ENCODE peak calls at places on chromosomes 4 and X, in six cellular contexts. One of them, this sample, is unnamed.

GRCh38 chr4:85864806-85865205 is 389.9 kb downstream of the ARHGAP24 start:
- DNase-seq in K562: no peak
- DNase-seq in A549: no peak
- DNase-seq in GM12878: no peak
- DNase-seq in HepG2: no peak
- DNase-seq in endothelial cell of umbilical vein: no peak
- DNase-seq in this sample: no peak

GRCh38 chrX:96924581-96924980 is 40.9 kb downstream of the RPA4 start:
- DNase-seq in K562: no peak
- DNase-seq in A549: no peak
- DNase-seq in GM12878: no peak
- DNase-seq in HepG2: no peak
- DNase-seq in endothelial cell of umbilical vein: peak; percentile 70
- DNase-seq in this sample: peak; percentile 16

GRCh38 chr4:134777626-134778025 is 576.0 kb upstream of the PABPC4L start:
- DNase-seq in K562: no peak
- DNase-seq in A549: peak; percentile 3
- DNase-seq in GM12878: no peak
- DNase-seq in HepG2: no peak
- DNase-seq in endothelial cell of umbilical vein: peak; percentile 64
- DNase-seq in this sample: no peak

GRCh38 chr4:76836860-76837564 is 60.9 kb downstream of the SOWAHB start:
- DNase-seq in K562: no peak
- DNase-seq in A549: no peak
- DNase-seq in GM12878: no peak
- DNase-seq in HepG2: peak; percentile 13
- DNase-seq in endothelial cell of umbilical vein: no peak
- DNase-seq in this sample: no peak

GRCh38 chr4:8108991-8109390 is 49.6 kb downstream of the ABLIM2 start:
- DNase-seq in K562: no peak
- DNase-seq in A549: no peak
- DNase-seq in GM12878: no peak
- DNase-seq in HepG2: no peak
- DNase-seq in endothelial cell of umbilical vein: no peak
- DNase-seq in this sample: no peak

GRCh38 chr4:77911842-77912450 is 49.3 kb downstream of the MRPL1 start:
- DNase-seq in K562: no peak
- DNase-seq in A549: no peak
- DNase-seq in GM12878: peak; percentile 11
- DNase-seq in HepG2: no peak
- DNase-seq in endothelial cell of umbilical vein: no peak
- DNase-seq in this sample: no peak

GRCh38 chr4:152910521-152910920 is 25.6 kb upstream of the FHDC1 start:
- DNase-seq in K562: no peak
- DNase-seq in A549: no peak
- DNase-seq in GM12878: no peak
- DNase-seq in HepG2: no peak
- DNase-seq in endothelial cell of umbilical vein: no peak
- DNase-seq in this sample: no peak

GRCh38 chr4:102055805-102056204 is 265.3 kb downstream of the BANK1 start:
- DNase-seq in K562: no peak
- DNase-seq in A549: no peak
- DNase-seq in GM12878: no peak
- DNase-seq in HepG2: no peak
- DNase-seq in endothelial cell of umbilical vein: no peak
- DNase-seq in this sample: no peak

GRCh38 chr4:18980516-18981233 is 959.1 kb upstream of the LCORL start:
- DNase-seq in K562: no peak
- DNase-seq in A549: no peak
- DNase-seq in GM12878: peak; percentile 19
- DNase-seq in HepG2: no peak
- DNase-seq in endothelial cell of umbilical vein: no peak
- DNase-seq in this sample: peak; percentile 37

GRCh38 chrX:10085223-10085622 is 71.6 kb upstream of the CLCN4 start:
- DNase-seq in K562: no peak
- DNase-seq in A549: no peak
- DNase-seq in GM12878: peak; percentile 36
- DNase-seq in HepG2: no peak
- DNase-seq in endothelial cell of umbilical vein: peak; percentile 51
- DNase-seq in this sample: peak; percentile 7

GRCh38 chr4:163542275-163542674 is 47.8 kb downstream of the TMA16 start:
- DNase-seq in K562: no peak
- DNase-seq in A549: no peak
- DNase-seq in GM12878: no peak
- DNase-seq in HepG2: no peak
- DNase-seq in endothelial cell of umbilical vein: no peak
- DNase-seq in this sample: no peak

GRCh38 chr4:144504853-144505252 is 141.1 kb upstream of the HHIP start:
- DNase-seq in K562: no peak
- DNase-seq in A549: no peak
- DNase-seq in GM12878: no peak
- DNase-seq in HepG2: no peak
- DNase-seq in endothelial cell of umbilical vein: no peak
- DNase-seq in this sample: no peak

GRCh38 chrX:72028701-72029470 is 102.8 kb downstream of the RTL5 start:
- DNase-seq in K562: no peak
- DNase-seq in A549: no peak
- DNase-seq in GM12878: no peak
- DNase-seq in HepG2: no peak
- DNase-seq in endothelial cell of umbilical vein: no peak
- DNase-seq in this sample: no peak

GRCh38 chr4:17613761-17614415 is 553 bp upstream of the MED28 start:
- DNase-seq in K562: no peak
- DNase-seq in A549: no peak
- DNase-seq in GM12878: no peak
- DNase-seq in HepG2: peak; percentile 50
- DNase-seq in endothelial cell of umbilical vein: no peak
- DNase-seq in this sample: peak; percentile 72

GRCh38 chr4:183318656-183319055 is 1.4 kb downstream of the CLDN22 start:
- DNase-seq in K562: no peak
- DNase-seq in A549: no peak
- DNase-seq in GM12878: no peak
- DNase-seq in HepG2: no peak
- DNase-seq in endothelial cell of umbilical vein: no peak
- DNase-seq in this sample: peak; percentile 52

GRCh38 chrX:34943235-34943634 is 639 bp downstream of the FAM47B start:
- DNase-seq in K562: no peak
- DNase-seq in A549: no peak
- DNase-seq in GM12878: no peak
- DNase-seq in HepG2: no peak
- DNase-seq in endothelial cell of umbilical vein: no peak
- DNase-seq in this sample: no peak

GRCh38 chrX:111869639-111870034 is 6.3 kb upstream of the TRPC5OS start:
- DNase-seq in K562: peak; percentile 25
- DNase-seq in A549: peak; percentile 57
- DNase-seq in GM12878: peak; percentile 19
- DNase-seq in HepG2: no peak
- DNase-seq in endothelial cell of umbilical vein: peak; percentile 11
- DNase-seq in this sample: peak; percentile 40

GRCh38 chr4:144356941-144357381 is 216.4 kb upstream of the GYPA start:
- DNase-seq in K562: no peak
- DNase-seq in A549: no peak
- DNase-seq in GM12878: no peak
- DNase-seq in HepG2: no peak
- DNase-seq in endothelial cell of umbilical vein: peak; percentile 13
- DNase-seq in this sample: no peak

GRCh38 chr4:71784569-71785197 is 804 bp upstream of the GC start:
- DNase-seq in K562: no peak
- DNase-seq in A549: no peak
- DNase-seq in GM12878: no peak
- DNase-seq in HepG2: no peak
- DNase-seq in endothelial cell of umbilical vein: no peak
- DNase-seq in this sample: no peak

GRCh38 chrX:46588263-46588662 is 14.7 kb downstream of the CHST7 start:
- DNase-seq in K562: no peak
- DNase-seq in A549: peak; percentile 28
- DNase-seq in GM12878: no peak
- DNase-seq in HepG2: no peak
- DNase-seq in endothelial cell of umbilical vein: peak; percentile 79
- DNase-seq in this sample: peak; percentile 48

GRCh38 chr4:99723555-99724450 is 66.2 kb upstream of the C4orf54 start:
- DNase-seq in K562: peak; percentile 26
- DNase-seq in A549: peak; percentile 68
- DNase-seq in GM12878: no peak
- DNase-seq in HepG2: peak; percentile 58
- DNase-seq in endothelial cell of umbilical vein: peak; percentile 4
- DNase-seq in this sample: peak; percentile 24

GRCh38 chr4:84237008-84237407 is 262.1 kb downstream of the NKX6-1 start:
- DNase-seq in K562: no peak
- DNase-seq in A549: no peak
- DNase-seq in GM12878: no peak
- DNase-seq in HepG2: no peak
- DNase-seq in endothelial cell of umbilical vein: no peak
- DNase-seq in this sample: no peak

GRCh38 chr4:61520688-61521160 is 320.6 kb downstream of the ADGRL3 start:
- DNase-seq in K562: no peak
- DNase-seq in A549: no peak
- DNase-seq in GM12878: no peak
- DNase-seq in HepG2: no peak
- DNase-seq in endothelial cell of umbilical vein: peak; percentile 20
- DNase-seq in this sample: no peak

GRCh38 chr4:113064244-113064643 is 14.8 kb downstream of the ANK2 start:
- DNase-seq in K562: no peak
- DNase-seq in A549: no peak
- DNase-seq in GM12878: no peak
- DNase-seq in HepG2: peak; percentile 16
- DNase-seq in endothelial cell of umbilical vein: no peak
- DNase-seq in this sample: no peak

GRCh38 chrX:101462892-101463291 is 22.4 kb upstream of the ARMCX4 start:
- DNase-seq in K562: no peak
- DNase-seq in A549: peak; percentile 21
- DNase-seq in GM12878: no peak
- DNase-seq in HepG2: peak; percentile 10
- DNase-seq in endothelial cell of umbilical vein: peak; percentile 47
- DNase-seq in this sample: peak; percentile 3

GRCh38 chr4:25234390-25235367 is 846 bp downstream of the PI4K2B start:
- DNase-seq in K562: peak; percentile 19
- DNase-seq in A549: peak; percentile 75
- DNase-seq in GM12878: peak; percentile 78
- DNase-seq in HepG2: peak; percentile 89
- DNase-seq in endothelial cell of umbilical vein: peak; percentile 92
- DNase-seq in this sample: peak; percentile 90

GRCh38 chrX:78035061-78035460 is 65.6 kb upstream of the PGAM4 start:
- DNase-seq in K562: no peak
- DNase-seq in A549: no peak
- DNase-seq in GM12878: no peak
- DNase-seq in HepG2: no peak
- DNase-seq in endothelial cell of umbilical vein: no peak
- DNase-seq in this sample: no peak

GRCh38 chrX:78024349-78025108 is 55.1 kb upstream of the PGAM4 start:
- DNase-seq in K562: peak; percentile 38
- DNase-seq in A549: peak; percentile 33
- DNase-seq in GM12878: no peak
- DNase-seq in HepG2: peak; percentile 45
- DNase-seq in endothelial cell of umbilical vein: peak; percentile 16
- DNase-seq in this sample: peak; percentile 29

GRCh38 chrX:78027798-78028197 is 58.4 kb upstream of the PGAM4 start:
- DNase-seq in K562: no peak
- DNase-seq in A549: no peak
- DNase-seq in GM12878: no peak
- DNase-seq in HepG2: no peak
- DNase-seq in endothelial cell of umbilical vein: no peak
- DNase-seq in this sample: no peak

GRCh38 chrX:78029663-78030062 is 60.2 kb upstream of the PGAM4 start:
- DNase-seq in K562: no peak
- DNase-seq in A549: peak; percentile 53
- DNase-seq in GM12878: no peak
- DNase-seq in HepG2: peak; percentile 11
- DNase-seq in endothelial cell of umbilical vein: peak; percentile 32
- DNase-seq in this sample: peak; percentile 57
- TF ChIP-seq MYC in K562: no peak
- TF ChIP-seq MYC in A549: no peak
- TF ChIP-seq MYC in GM12878: no peak
- TF ChIP-seq MYC in HepG2: no peak
- TF ChIP-seq MYC in endothelial cell of umbilical vein: no peak
- TF ChIP-seq MYC in this sample: no peak

GRCh38 chrX:137195296-137195695 is 161.5 kb upstream of the GPR101 start:
- DNase-seq in K562: no peak
- DNase-seq in A549: no peak
- DNase-seq in GM12878: no peak
- DNase-seq in HepG2: no peak
- DNase-seq in endothelial cell of umbilical vein: no peak
- DNase-seq in this sample: no peak
- TF ChIP-seq CTCF in K562: no peak
- TF ChIP-seq CTCF in A549: no peak
- TF ChIP-seq CTCF in GM12878: no peak
- TF ChIP-seq CTCF in HepG2: no peak
- TF ChIP-seq CTCF in endothelial cell of umbilical vein: no peak
- TF ChIP-seq CTCF in this sample: no peak

DNA sequence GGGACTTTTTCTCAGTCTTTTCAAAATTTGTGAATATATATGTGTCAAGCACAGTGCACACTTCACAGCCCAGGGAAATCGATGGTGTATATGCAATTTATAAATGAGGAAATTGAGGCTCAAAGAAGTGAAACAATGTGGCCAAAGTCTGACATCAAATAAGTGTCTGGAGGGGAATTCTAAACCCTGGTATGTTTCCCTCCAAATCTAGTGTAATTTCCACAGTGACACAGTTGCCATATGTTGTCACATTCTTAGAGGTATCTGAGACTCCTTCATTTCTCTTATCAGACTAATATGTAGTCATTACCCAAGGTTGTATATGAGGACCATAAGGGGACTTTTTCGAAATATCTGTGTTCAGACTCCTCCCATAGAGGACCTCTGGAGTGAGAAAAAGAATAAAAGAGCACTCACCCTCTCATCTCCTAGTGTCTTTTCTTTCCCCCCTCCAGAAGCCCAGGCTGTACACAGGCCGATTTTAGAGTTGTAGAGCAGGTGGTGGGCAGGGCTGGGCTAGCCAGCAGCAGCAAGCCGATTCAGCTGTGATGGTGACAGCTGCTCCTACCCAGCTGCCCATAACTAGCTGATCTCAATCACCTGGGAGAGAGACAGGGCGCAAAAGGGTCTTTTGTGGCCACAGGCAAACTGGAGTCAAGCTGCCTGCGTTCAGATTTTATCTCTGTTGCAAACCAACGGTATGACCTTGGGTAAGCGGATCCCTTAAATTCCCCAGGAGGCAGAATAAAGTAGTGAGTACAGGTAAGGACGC is 55.1 kb downstream of the CLCN5 start:
- DNase-seq in K562: no peak
- DNase-seq in A549: no peak
- DNase-seq in GM12878: peak; percentile 1
- DNase-seq in HepG2: no peak
- DNase-seq in endothelial cell of umbilical vein: no peak
- DNase-seq in this sample: no peak
- TF ChIP-seq MYC in K562: no peak
- TF ChIP-seq MYC in A549: no peak
- TF ChIP-seq MYC in GM12878: no peak
- TF ChIP-seq MYC in HepG2: no peak
- TF ChIP-seq MYC in endothelial cell of umbilical vein: no peak
- TF ChIP-seq MYC in this sample: no peak

GRCh38 chr4:169485084-169485483 is 127.3 kb downstream of the NEK1 start:
- DNase-seq in K562: no peak
- DNase-seq in A549: no peak
- DNase-seq in GM12878: no peak
- DNase-seq in HepG2: no peak
- DNase-seq in endothelial cell of umbilical vein: no peak
- DNase-seq in this sample: no peak

GRCh38 chr4:169485791-169486742 is 126.3 kb downstream of the NEK1 start:
- DNase-seq in K562: no peak
- DNase-seq in A549: peak; percentile 47
- DNase-seq in GM12878: peak; percentile 68
- DNase-seq in HepG2: peak; percentile 36
- DNase-seq in endothelial cell of umbilical vein: peak; percentile 78
- DNase-seq in this sample: peak; percentile 68

GRCh38 chr4:169484485-169484884 is 127.9 kb downstream of the NEK1 start:
- DNase-seq in K562: no peak
- DNase-seq in A549: peak; percentile 3
- DNase-seq in GM12878: no peak
- DNase-seq in HepG2: no peak
- DNase-seq in endothelial cell of umbilical vein: no peak
- DNase-seq in this sample: no peak
- TF ChIP-seq CTCF in K562: no peak
- TF ChIP-seq CTCF in A549: no peak
- TF ChIP-seq CTCF in GM12878: no peak
- TF ChIP-seq CTCF in HepG2: no peak
- TF ChIP-seq CTCF in endothelial cell of umbilical vein: no peak
- TF ChIP-seq CTCF in this sample: no peak